ENCODE peak calls at places on chromosomes 3 and 15, in nine cellular contexts. S is WTC11, E is endodermal cell, P is brain microvascular endothelial cell, B is PC-3, L is fibroblast of mammary gland, K is lung, U is vagina, J is HL-60. H is an unnamed sample.
A peak's percentile ranks its signal among the peaks of the same experiment; 100 is the strongest.

GRCh38 chr3:13095408-13095861 is 22.2 kb upstream of the IQSEC1 start:
- DNase-seq in B (no peak), L (no peak), K (no peak), U (no peak), J (no peak), P (no peak), E (no peak), S (no peak), H (no peak)

GRCh38 chr3:63479661-63480035 is 172.8 kb upstream of the SNTN start:
- DNase-seq in L (peak; percentile 10), J (no peak), S (no peak), B (no peak), U (no peak), P (no peak), K (no peak), E (no peak), H (no peak)

GRCh38 chr3:151979914-151980313 is 106.5 kb downstream of the SUCNR1 start:
- DNase-seq in K (no peak), B (no peak), P (no peak), J (no peak), L (peak; percentile 83), S (no peak), E (no peak), U (no peak), H (no peak)

GRCh38 chr15:48861813-48862431 is 16.0 kb upstream of the EID1 start:
- DNase-seq in B (peak; percentile 68), K (no peak), J (no peak), L (peak; percentile 85), U (no peak), P (no peak), S (peak; percentile 15), E (no peak), H (no peak)

GRCh38 chr3:157312366-157312745 is 124.3 kb upstream of the PTX3 start:
- DNase-seq in U (no peak), P (no peak), B (no peak), L (no peak), J (no peak), S (no peak), K (no peak), E (no peak), H (no peak)

GRCh38 chr15:79433610-79434009 is 1.5 kb downstream of the MINAR1 start:
- DNase-seq in L (no peak), B (no peak), P (no peak), U (no peak), E (peak; percentile 80), K (no peak), S (peak; percentile 55), J (no peak), H (no peak)

GRCh38 chr3:43411429-43411828 is 125.1 kb downstream of the SNRK start:
- DNase-seq in B (no peak), U (no peak), K (no peak), P (no peak), J (no peak), S (no peak), E (no peak), L (no peak), H (no peak)

GRCh38 chr15:70936326-70936725 is 43.7 kb downstream of the LRRC49 start:
- DNase-seq in B (no peak), U (no peak), J (no peak), E (no peak), L (peak; percentile 19), P (no peak), K (no peak), S (no peak), H (no peak)

GRCh38 chr3:150252462-150252861 is 155.6 kb upstream of the TSC22D2 start:
- DNase-seq in E (no peak), J (no peak), U (no peak), S (no peak), P (peak; percentile 64), K (no peak), L (peak; percentile 72), B (no peak), H (no peak)

GRCh38 chr3:134627831-134628230 is 23.0 kb downstream of the KY start:
- DNase-seq in J (peak; percentile 29), K (no peak), P (no peak), L (peak; percentile 65), B (peak; percentile 44), S (no peak), U (peak; percentile 64), E (peak; percentile 33), H (no peak)

GRCh38 chr3:17800232-17800631 is 57.8 kb upstream of the TBC1D5 start:
- DNase-seq in L (peak; percentile 4), E (no peak), P (peak; percentile 35), K (no peak), U (no peak), J (no peak), B (peak; percentile 82), S (no peak), H (no peak)

GRCh38 chr3:32459474-32459873 is 43.2 kb downstream of the CMTM6 start:
- DNase-seq in U (no peak), P (no peak), E (no peak), K (no peak), L (no peak), B (no peak), S (no peak), J (no peak), H (peak; percentile 68)

GRCh38 chr3:194006102-194006501 is 129.8 kb upstream of the HES1 start:
- DNase-seq in J (no peak), P (no peak), B (no peak), E (no peak), K (no peak), U (no peak), L (no peak), S (no peak), H (no peak)

GRCh38 chr3:194009019-194009418 is 126.9 kb upstream of the HES1 start:
- DNase-seq in L (no peak), B (no peak), E (peak; percentile 60), U (no peak), J (no peak), S (no peak), K (no peak), P (no peak), H (no peak)

GRCh38 chr3:194011807-194012206 is 124.1 kb upstream of the HES1 start:
- DNase-seq in S (no peak), K (no peak), E (no peak), B (no peak), J (no peak), U (no peak), L (no peak), P (no peak), H (no peak)

GRCh38 chr3:194007598-194008337 is 128.2 kb upstream of the HES1 start:
- DNase-seq in P (no peak), K (no peak), J (no peak), S (no peak), U (no peak), L (no peak), E (no peak), B (no peak), H (no peak)

GRCh38 chr3:194009892-194010533 is 125.9 kb upstream of the HES1 start:
- DNase-seq in U (no peak), J (no peak), S (peak; percentile 28), P (no peak), E (peak; percentile 84), L (no peak), B (no peak), K (peak; percentile 52), H (no peak)
- TF ChIP-seq CTCF in U (no peak), J (no peak), S (no peak), P (peak; percentile 2), E (peak; percentile 60), L (no peak), B (no peak), K (no peak), H (no peak)

DNA sequence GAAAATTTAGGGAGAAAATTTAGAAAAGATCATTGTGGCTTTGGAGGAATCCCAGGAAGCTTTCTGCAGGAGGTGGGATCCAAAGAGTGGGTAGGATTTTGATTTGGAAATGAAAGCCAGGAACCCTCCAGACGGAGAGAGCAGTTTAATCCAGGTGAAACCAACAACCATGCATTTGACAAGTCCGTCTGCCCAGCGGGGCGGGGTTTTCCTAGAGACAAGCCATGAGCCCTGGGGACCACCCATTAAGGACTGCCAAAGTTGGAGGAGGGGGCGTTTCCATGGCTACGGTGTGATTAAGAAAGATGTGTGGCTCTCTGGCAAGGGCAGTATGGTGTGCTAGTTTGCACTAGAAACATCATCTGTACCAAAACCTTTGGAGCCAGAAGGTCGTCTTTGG is 53.4 kb downstream of the SRGAP3 start:
- DNase-seq in J (no peak), L (no peak), B (no peak), U (no peak), E (peak; percentile 61), P (no peak), S (peak; percentile 83), K (no peak), H (no peak)
- TF ChIP-seq CTCF in J (no peak), L (no peak), B (no peak), U (no peak), E (no peak), P (no peak), S (no peak), K (no peak), H (no peak)

GRCh38 chr3:186544281-186544680 is at the start of gene CRYGS:
- DNase-seq in U (no peak), L (peak; percentile 28), P (no peak), J (no peak), B (peak; percentile 39), S (no peak), K (no peak), E (no peak), H (no peak)

GRCh38 chr3:186536883-186537553 is 7.2 kb downstream of the CRYGS start:
- DNase-seq in E (no peak), B (peak; percentile 6), K (no peak), U (no peak), J (no peak), P (peak; percentile 40), S (no peak), L (peak; percentile 31), H (no peak)

GRCh38 chr3:186538779-186539178 is 5.4 kb downstream of the CRYGS start:
- DNase-seq in U (no peak), L (no peak), J (no peak), S (no peak), K (no peak), E (no peak), P (no peak), B (no peak), H (no peak)

DNA sequence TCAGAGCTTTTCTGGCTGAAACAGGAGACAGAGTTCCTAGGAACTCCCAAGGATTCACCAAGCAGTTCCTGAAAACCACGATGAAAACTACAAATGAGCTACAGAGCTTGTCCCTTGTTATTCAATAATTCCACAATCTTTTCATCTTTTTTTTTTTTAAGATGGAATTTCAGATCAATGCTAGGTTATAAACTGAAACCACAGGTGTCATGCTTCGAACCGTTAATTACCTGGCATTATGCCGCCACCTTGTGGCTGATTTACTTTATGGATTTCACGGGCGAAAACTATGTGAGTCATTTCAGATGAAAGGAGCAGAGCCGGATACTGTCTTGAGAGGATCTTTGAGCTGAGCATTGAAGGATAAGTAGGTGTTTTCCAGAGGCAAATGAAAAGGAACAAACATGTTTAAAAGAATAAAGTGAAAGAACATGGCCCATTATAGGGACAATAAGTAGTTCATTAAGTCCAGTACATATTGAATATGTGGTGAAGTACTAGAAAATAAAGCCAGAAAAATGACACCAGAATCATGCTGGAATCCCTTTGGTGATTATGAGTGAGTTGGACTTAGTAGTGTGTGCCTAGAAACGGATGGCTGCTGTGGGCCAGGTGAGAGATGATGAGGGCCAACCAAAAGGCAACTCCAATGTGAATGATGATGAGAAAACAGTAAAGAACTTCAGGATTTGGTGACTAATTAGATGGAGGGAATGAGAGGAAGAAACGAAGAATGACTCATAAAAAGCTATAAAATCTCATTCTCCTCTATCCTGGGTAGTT is 3.5 kb downstream of the CRYGS start:
- DNase-seq in L (peak; percentile 81), U (no peak), S (peak; percentile 75), P (peak; percentile 77), E (peak; percentile 91), J (peak; percentile 27), B (peak; percentile 95), K (peak; percentile 75), H (no peak)
- TF ChIP-seq CTCF in L (peak; percentile 66), U (peak; percentile 54), S (peak; percentile 40), P (peak; percentile 72), E (peak; percentile 90), J (peak; percentile 34), B (peak; percentile 95), K (peak; percentile 65), H (peak; percentile 82)

GRCh38 chr15:57156210-57156887 is 220.0 kb upstream of the CGNL1 start:
- DNase-seq in B (no peak), P (no peak), K (no peak), J (no peak), E (no peak), U (no peak), S (no peak), L (no peak), H (no peak)
- TF ChIP-seq CTCF in B (no peak), P (no peak), K (no peak), J (no peak), E (no peak), U (no peak), S (no peak), L (no peak), H (no peak)